ENCODE peak calls at places on chromosomes 7 and 10, in four cellular contexts. One of them, this sample, is unnamed.
A peak's percentile ranks its signal among the peaks of the same experiment; 100 is the strongest.

GRCh38 chr10:91159254-91159783 is 61.1 kb upstream of the PCGF5 start:
- DNase-seq in WTC11: no peak
- DNase-seq in K562: no peak
- DNase-seq in HepG2: no peak
- DNase-seq in this sample: no peak

GRCh38 chr7:110994028-110994967 is 96.6 kb upstream of the LRRN3 start:
- DNase-seq in WTC11: no peak
- DNase-seq in K562: peak; percentile 65
- DNase-seq in HepG2: no peak
- DNase-seq in this sample: no peak

GRCh38 chr7:1268076-1268815 is 35.6 kb downstream of the UNCX start:
- DNase-seq in WTC11: peak; percentile 4
- DNase-seq in K562: no peak
- DNase-seq in HepG2: no peak
- DNase-seq in this sample: no peak

GRCh38 chr7:138886501-138886917 is 88.5 kb upstream of the ATP6V0A4 start:
- DNase-seq in WTC11: no peak
- DNase-seq in K562: peak; percentile 74
- DNase-seq in HepG2: peak; percentile 62
- DNase-seq in this sample: peak; percentile 55

GRCh38 chr10:110525349-110526260 is 27.9 kb downstream of the DUSP5 start:
- DNase-seq in WTC11: no peak
- DNase-seq in K562: no peak
- DNase-seq in HepG2: no peak
- DNase-seq in this sample: peak; percentile 63

GRCh38 chr10:130810856-130811255 is 500.7 kb downstream of the TCERG1L start:
- DNase-seq in WTC11: no peak
- DNase-seq in K562: no peak
- DNase-seq in HepG2: no peak
- DNase-seq in this sample: no peak

GRCh38 chr10:111481271-111482073 is 404.6 kb downstream of the ADRA2A start:
- DNase-seq in WTC11: no peak
- DNase-seq in K562: no peak
- DNase-seq in HepG2: peak; percentile 9
- DNase-seq in this sample: no peak

GRCh38 chr10:104350146-104350635 is 3.4 kb upstream of the CFAP58 start:
- DNase-seq in WTC11: no peak
- DNase-seq in K562: peak; percentile 73
- DNase-seq in HepG2: peak; percentile 66
- DNase-seq in this sample: peak; percentile 68

GRCh38 chr10:21144047-21144446 is 246.9 kb upstream of the NEBL start:
- DNase-seq in WTC11: no peak
- DNase-seq in K562: no peak
- DNase-seq in HepG2: no peak
- DNase-seq in this sample: no peak

GRCh38 chr10:124602646-124603365 is 141.2 kb downstream of the LHPP start:
- DNase-seq in WTC11: no peak
- DNase-seq in K562: no peak
- DNase-seq in HepG2: no peak
- DNase-seq in this sample: no peak

GRCh38 chr10:110863361-110863760 is 8.4 kb upstream of the PDCD4 start:
- DNase-seq in WTC11: no peak
- DNase-seq in K562: no peak
- DNase-seq in HepG2: no peak
- DNase-seq in this sample: no peak

GRCh38 chr7:24381919-24382505 is 98.0 kb downstream of the NPY start:
- DNase-seq in WTC11: no peak
- DNase-seq in K562: peak; percentile 19
- DNase-seq in HepG2: peak; percentile 8
- DNase-seq in this sample: peak; percentile 37

GRCh38 chr7:158394936-158395335 is 192.7 kb downstream of the PTPRN2 start:
- DNase-seq in WTC11: peak; percentile 87
- DNase-seq in K562: peak; percentile 53
- DNase-seq in HepG2: no peak
- DNase-seq in this sample: peak; percentile 39

GRCh38 chr7:81439591-81439990 is 330.3 kb downstream of the HGF start:
- DNase-seq in WTC11: no peak
- DNase-seq in K562: no peak
- DNase-seq in HepG2: no peak
- DNase-seq in this sample: no peak

GRCh38 chr7:52500796-52501195 is 534.6 kb upstream of the POM121L12 start:
- DNase-seq in WTC11: no peak
- DNase-seq in K562: no peak
- DNase-seq in HepG2: no peak
- DNase-seq in this sample: no peak

GRCh38 chr10:89633484-89633883 is 11.6 kb downstream of the PANK1 start:
- DNase-seq in WTC11: no peak
- DNase-seq in K562: no peak
- DNase-seq in HepG2: peak; percentile 45
- DNase-seq in this sample: peak; percentile 24

GRCh38 chr10:561721-562120 is 127.7 kb downstream of the DIP2C start:
- DNase-seq in WTC11: no peak
- DNase-seq in K562: no peak
- DNase-seq in HepG2: no peak
- DNase-seq in this sample: no peak

GRCh38 chr10:30602747-30603146 is 26.8 kb downstream of the LYZL2 start:
- DNase-seq in WTC11: no peak
- DNase-seq in K562: no peak
- DNase-seq in HepG2: no peak
- DNase-seq in this sample: no peak

GRCh38 chr10:3720228-3721019 is 64.6 kb downstream of the KLF6 start:
- DNase-seq in WTC11: no peak
- DNase-seq in K562: no peak
- DNase-seq in HepG2: peak; percentile 17
- DNase-seq in this sample: no peak

GRCh38 chr7:44177570-44178131 is 11.6 kb downstream of the GCK start:
- DNase-seq in WTC11: no peak
- DNase-seq in K562: no peak
- DNase-seq in HepG2: no peak
- DNase-seq in this sample: no peak

GRCh38 chr10:10418397-10418796 is 599.3 kb upstream of the CELF2 start:
- DNase-seq in WTC11: no peak
- DNase-seq in K562: no peak
- DNase-seq in HepG2: no peak
- DNase-seq in this sample: no peak

GRCh38 chr7:92851732-92852131 is 15.4 kb upstream of the CDK6 start:
- DNase-seq in WTC11: no peak
- DNase-seq in K562: no peak
- DNase-seq in HepG2: no peak
- DNase-seq in this sample: no peak

GRCh38 chr10:86211691-86212390 is 154.8 kb downstream of the GRID1 start:
- DNase-seq in WTC11: no peak
- DNase-seq in K562: no peak
- DNase-seq in HepG2: no peak
- DNase-seq in this sample: no peak

GRCh38 chr7:41104621-41105020 is 598.3 kb downstream of the INHBA start:
- DNase-seq in WTC11: no peak
- DNase-seq in K562: no peak
- DNase-seq in HepG2: no peak
- DNase-seq in this sample: no peak

GRCh38 chr7:128740996-128741395 is 1.8 kb downstream of the CALU start:
- DNase-seq in WTC11: no peak
- DNase-seq in K562: peak; percentile 44
- DNase-seq in HepG2: no peak
- DNase-seq in this sample: no peak

GRCh38 chr7:103915958-103916357 is 73.5 kb downstream of the RELN start:
- DNase-seq in WTC11: no peak
- DNase-seq in K562: peak; percentile 90
- DNase-seq in HepG2: no peak
- DNase-seq in this sample: peak; percentile 4

GRCh38 chr10:100334762-100335161 is 4.7 kb upstream of the PKD2L1 start:
- DNase-seq in WTC11: no peak
- DNase-seq in K562: no peak
- DNase-seq in HepG2: no peak
- DNase-seq in this sample: no peak

GRCh38 chr7:84446991-84447480 is 252.4 kb upstream of the SEMA3A start:
- DNase-seq in WTC11: no peak
- DNase-seq in K562: no peak
- DNase-seq in HepG2: no peak
- DNase-seq in this sample: no peak

GRCh38 chr7:20929199-20929598 is 142.5 kb upstream of the SP8 start:
- DNase-seq in WTC11: no peak
- DNase-seq in K562: no peak
- DNase-seq in HepG2: no peak
- DNase-seq in this sample: no peak

GRCh38 chr10:77208857-77209256 is 428.8 kb downstream of the KCNMA1 start:
- DNase-seq in WTC11: no peak
- DNase-seq in K562: no peak
- DNase-seq in HepG2: no peak
- DNase-seq in this sample: no peak

GRCh38 chr7:29276806-29277205 is 82.2 kb downstream of the CHN2 start:
- DNase-seq in WTC11: no peak
- DNase-seq in K562: no peak
- DNase-seq in HepG2: no peak
- DNase-seq in this sample: no peak

GRCh38 chr7:93921607-93922446 is at the start of gene GNG11:
- DNase-seq in WTC11: peak; percentile 59
- DNase-seq in K562: peak; percentile 25
- DNase-seq in HepG2: no peak
- DNase-seq in this sample: peak; percentile 79

GRCh38 chr7:89623018-89623672 is 531.1 kb upstream of the STEAP1 start:
- DNase-seq in WTC11: no peak
- DNase-seq in K562: peak; percentile 18
- DNase-seq in HepG2: peak; percentile 41
- DNase-seq in this sample: peak; percentile 36

GRCh38 chr10:12720217-12720981 is 281.1 kb downstream of the CCDC3 start:
- DNase-seq in WTC11: no peak
- DNase-seq in K562: no peak
- DNase-seq in HepG2: peak; percentile 76
- DNase-seq in this sample: peak; percentile 60

GRCh38 chr10:1402821-1403507 is 334.4 kb downstream of the ADARB2 start:
- DNase-seq in WTC11: no peak
- DNase-seq in K562: no peak
- DNase-seq in HepG2: no peak
- DNase-seq in this sample: no peak

GRCh38 chr7:111987115-111987826 is 218.9 kb downstream of the DOCK4 start:
- DNase-seq in WTC11: no peak
- DNase-seq in K562: no peak
- DNase-seq in HepG2: no peak
- DNase-seq in this sample: no peak

GRCh38 chr7:22397981-22398380 is 41.0 kb upstream of the RAPGEF5 start:
- DNase-seq in WTC11: no peak
- DNase-seq in K562: no peak
- DNase-seq in HepG2: no peak
- DNase-seq in this sample: no peak

GRCh38 chr10:4083509-4084003 is 298.5 kb upstream of the KLF6 start:
- DNase-seq in WTC11: no peak
- DNase-seq in K562: no peak
- DNase-seq in HepG2: no peak
- DNase-seq in this sample: no peak

GRCh38 chr10:77592510-77592909 is 45.1 kb downstream of the KCNMA1 start:
- DNase-seq in WTC11: no peak
- DNase-seq in K562: no peak
- DNase-seq in HepG2: no peak
- DNase-seq in this sample: no peak

GRCh38 chr7:114889646-114890285 is 32.1 kb upstream of the MDFIC start:
- DNase-seq in WTC11: no peak
- DNase-seq in K562: no peak
- DNase-seq in HepG2: peak; percentile 1
- DNase-seq in this sample: peak; percentile 72
- TF ChIP-seq NR3C1 in WTC11: no peak
- TF ChIP-seq NR3C1 in K562: no peak
- TF ChIP-seq NR3C1 in HepG2: no peak
- TF ChIP-seq NR3C1 in this sample: no peak

DNA sequence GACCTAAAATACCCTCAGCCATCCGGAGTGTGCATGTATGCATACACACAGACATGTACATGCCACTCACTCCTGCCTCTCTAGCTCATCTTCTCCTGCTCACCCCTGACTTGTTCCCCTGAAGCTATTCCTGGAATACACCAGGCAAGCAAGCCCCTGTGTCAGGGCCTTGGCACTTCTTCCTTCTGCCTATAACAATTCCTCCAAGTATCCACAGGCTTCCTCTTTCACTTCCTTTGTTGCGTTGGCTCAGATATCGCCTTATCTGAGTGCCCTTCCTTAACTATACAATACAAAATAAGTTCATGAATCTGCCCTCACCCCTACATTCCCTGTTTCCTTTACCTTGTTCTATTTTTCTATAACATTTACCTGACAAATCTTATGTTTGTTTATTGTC is 88.8 kb downstream of the NOD1 start:
- DNase-seq in WTC11: no peak
- DNase-seq in K562: no peak
- DNase-seq in HepG2: no peak
- DNase-seq in this sample: no peak
- TF ChIP-seq NR3C1 in WTC11: no peak
- TF ChIP-seq NR3C1 in K562: no peak
- TF ChIP-seq NR3C1 in HepG2: no peak
- TF ChIP-seq NR3C1 in this sample: no peak

GRCh38 chr7:39621261-39621660 is 2.1 kb upstream of the RALA start:
- DNase-seq in WTC11: no peak
- DNase-seq in K562: no peak
- DNase-seq in HepG2: no peak
- DNase-seq in this sample: no peak
- TF ChIP-seq NR3C1 in WTC11: no peak
- TF ChIP-seq NR3C1 in K562: no peak
- TF ChIP-seq NR3C1 in HepG2: no peak
- TF ChIP-seq NR3C1 in this sample: no peak

GRCh38 chr10:128867819-128868218 is 599.2 kb upstream of the MGMT start:
- DNase-seq in WTC11: no peak
- DNase-seq in K562: no peak
- DNase-seq in HepG2: no peak
- DNase-seq in this sample: no peak

GRCh38 chr10:128868481-128868880 is 598.6 kb upstream of the MGMT start:
- DNase-seq in WTC11: no peak
- DNase-seq in K562: no peak
- DNase-seq in HepG2: no peak
- DNase-seq in this sample: no peak

GRCh38 chr10:128870830-128871597 is 596.0 kb upstream of the MGMT start:
- DNase-seq in WTC11: no peak
- DNase-seq in K562: no peak
- DNase-seq in HepG2: no peak
- DNase-seq in this sample: no peak

GRCh38 chr10:128867119-128867518 is 599.9 kb upstream of the MGMT start:
- DNase-seq in WTC11: no peak
- DNase-seq in K562: no peak
- DNase-seq in HepG2: no peak
- DNase-seq in this sample: no peak

DNA sequence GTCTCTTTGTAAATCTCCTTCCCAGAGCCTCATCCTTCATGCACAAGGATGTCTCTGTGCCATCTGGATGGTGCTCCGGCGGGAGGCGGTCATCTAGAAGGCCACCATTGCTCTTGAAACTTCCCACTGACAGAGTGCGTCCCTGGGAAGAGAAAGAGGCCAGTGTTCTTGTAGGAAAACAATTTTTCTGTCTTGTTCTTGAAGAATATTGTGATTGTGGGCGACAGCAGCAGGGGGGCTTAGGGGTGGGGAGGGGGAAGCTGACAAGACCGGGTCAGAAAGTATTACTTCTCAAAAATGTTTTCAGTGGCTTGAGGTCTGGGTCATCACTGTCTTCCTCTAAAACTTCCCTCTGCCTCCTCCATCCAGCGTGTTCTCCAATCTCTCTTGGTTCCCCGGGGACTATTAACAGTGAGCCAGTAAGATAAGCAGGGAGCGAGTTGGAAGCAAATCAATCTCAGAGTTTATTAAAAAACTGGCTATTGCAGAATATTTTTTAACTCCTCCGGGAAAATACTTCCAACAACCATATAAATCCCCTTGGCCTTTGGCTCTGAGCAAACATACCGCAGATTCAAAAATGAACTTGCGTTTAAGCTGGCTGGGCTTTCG is 597.8 kb upstream of the MGMT start:
- DNase-seq in WTC11: no peak
- DNase-seq in K562: no peak
- DNase-seq in HepG2: no peak
- DNase-seq in this sample: no peak
- TF ChIP-seq NR3C1 in WTC11: no peak
- TF ChIP-seq NR3C1 in K562: no peak
- TF ChIP-seq NR3C1 in HepG2: no peak
- TF ChIP-seq NR3C1 in this sample: no peak

This sample was measured in A549.